ENCODE peak calls at places on chromosomes 5 and 9, in four cellular contexts. One of them, this sample, is unnamed.

GRCh38 chr5:76547242-76547890 is 75.8 kb downstream of the F2RL2 start:
- DNase-seq in spleen: no peak
- DNase-seq in heart left ventricle: no peak
- DNase-seq in lung: no peak
- DNase-seq in this sample: no peak

GRCh38 chr5:89421035-89421434 is 538.1 kb upstream of the MEF2C start:
- DNase-seq in spleen: no peak
- DNase-seq in heart left ventricle: no peak
- DNase-seq in lung: no peak
- DNase-seq in this sample: no peak

GRCh38 chr9:133114451-133114885 is 6.6 kb downstream of the RALGDS start:
- DNase-seq in spleen: peak
- DNase-seq in heart left ventricle: peak
- DNase-seq in lung: no peak
- DNase-seq in this sample: no peak

GRCh38 chr9:36903541-36904435 is 130.3 kb downstream of the PAX5 start:
- DNase-seq in spleen: no peak
- DNase-seq in heart left ventricle: no peak
- DNase-seq in lung: peak
- DNase-seq in this sample: no peak

GRCh38 chr9:97555164-97555563 is 53.7 kb downstream of the TMOD1 start:
- DNase-seq in spleen: peak
- DNase-seq in heart left ventricle: peak
- DNase-seq in lung: no peak
- DNase-seq in this sample: no peak

GRCh38 chr5:67842806-67843205 is 372.8 kb upstream of the PIK3R1 start:
- DNase-seq in spleen: no peak
- DNase-seq in heart left ventricle: no peak
- DNase-seq in lung: no peak
- DNase-seq in this sample: no peak

GRCh38 chr9:32384002-32384363 is 460 bp upstream of the ACO1 start:
- DNase-seq in spleen: no peak
- DNase-seq in heart left ventricle: no peak
- DNase-seq in lung: no peak
- DNase-seq in this sample: no peak

GRCh38 chr9:85741112-85741874 is 461 bp downstream of the AGTPBP1 start:
- DNase-seq in spleen: no peak
- DNase-seq in heart left ventricle: peak
- DNase-seq in lung: peak
- DNase-seq in this sample: no peak

GRCh38 chr5:147509041-147509709 is 693 bp downstream of the DPYSL3 start:
- DNase-seq in spleen: peak
- DNase-seq in heart left ventricle: peak
- DNase-seq in lung: no peak
- DNase-seq in this sample: no peak

GRCh38 chr9:69060766-69061165 is 25.2 kb downstream of the FXN start:
- DNase-seq in spleen: no peak
- DNase-seq in heart left ventricle: no peak
- DNase-seq in lung: no peak
- DNase-seq in this sample: no peak

GRCh38 chr5:73365990-73366667 is 82.4 kb downstream of the FOXD1 start:
- DNase-seq in spleen: no peak
- DNase-seq in heart left ventricle: no peak
- DNase-seq in lung: no peak
- DNase-seq in this sample: no peak

GRCh38 chr5:173055722-173055982 is 500 bp upstream of the CREBRF start:
- DNase-seq in spleen: no peak
- DNase-seq in heart left ventricle: no peak
- DNase-seq in lung: no peak
- DNase-seq in this sample: no peak

GRCh38 chr5:132215329-132215728 is 12.3 kb downstream of the P4HA2 start:
- DNase-seq in spleen: peak
- DNase-seq in heart left ventricle: peak
- DNase-seq in lung: peak
- DNase-seq in this sample: peak

GRCh38 chr5:2889946-2890475 is 138.5 kb upstream of the IRX2 start:
- DNase-seq in spleen: no peak
- DNase-seq in heart left ventricle: no peak
- DNase-seq in lung: no peak
- DNase-seq in this sample: no peak

GRCh38 chr5:53343187-53343586 is 137.2 kb upstream of the FST start:
- DNase-seq in spleen: no peak
- DNase-seq in heart left ventricle: no peak
- DNase-seq in lung: no peak
- DNase-seq in this sample: peak

GRCh38 chr9:2180704-2181103 is 165.6 kb downstream of the SMARCA2 start:
- DNase-seq in spleen: no peak
- DNase-seq in heart left ventricle: no peak
- DNase-seq in lung: no peak
- DNase-seq in this sample: no peak

GRCh38 chr9:91857831-91858669 is 92.0 kb downstream of the ROR2 start:
- DNase-seq in spleen: peak
- DNase-seq in heart left ventricle: no peak
- DNase-seq in lung: no peak
- DNase-seq in this sample: no peak

GRCh38 chr5:153752890-153753289 is 262.4 kb downstream of the GRIA1 start:
- DNase-seq in spleen: no peak
- DNase-seq in heart left ventricle: no peak
- DNase-seq in lung: no peak
- DNase-seq in this sample: no peak

GRCh38 chr5:143023447-143024096 is 253.4 kb downstream of the ARHGAP26 start:
- DNase-seq in spleen: no peak
- DNase-seq in heart left ventricle: peak
- DNase-seq in lung: no peak
- DNase-seq in this sample: no peak

GRCh38 chr9:79387091-79387490 is 184.7 kb upstream of the TLE4 start:
- DNase-seq in spleen: no peak
- DNase-seq in heart left ventricle: no peak
- DNase-seq in lung: no peak
- DNase-seq in this sample: peak

GRCh38 chr5:75551471-75551870 is 39.8 kb downstream of the POLK start:
- DNase-seq in spleen: no peak
- DNase-seq in heart left ventricle: no peak
- DNase-seq in lung: no peak
- DNase-seq in this sample: no peak

GRCh38 chr5:179778591-179778990 is 15.2 kb upstream of the LTC4S start:
- DNase-seq in spleen: peak
- DNase-seq in heart left ventricle: no peak
- DNase-seq in lung: no peak
- DNase-seq in this sample: no peak

GRCh38 chr5:117077142-117077541 is 502.5 kb upstream of the SEMA6A start:
- DNase-seq in spleen: no peak
- DNase-seq in heart left ventricle: no peak
- DNase-seq in lung: no peak
- DNase-seq in this sample: no peak

GRCh38 chr5:179623001-179623905 is at the start of gene HNRNPH1:
- DNase-seq in spleen: peak
- DNase-seq in heart left ventricle: peak
- DNase-seq in lung: peak
- DNase-seq in this sample: peak

GRCh38 chr9:95138474-95138873 is 179.0 kb downstream of the FANCC start:
- DNase-seq in spleen: no peak
- DNase-seq in heart left ventricle: no peak
- DNase-seq in lung: no peak
- DNase-seq in this sample: no peak

GRCh38 chr5:163408311-163408923 is 29.0 kb upstream of the CCNG1 start:
- DNase-seq in spleen: peak
- DNase-seq in heart left ventricle: peak
- DNase-seq in lung: peak
- DNase-seq in this sample: peak
- H3K4me3 ChIP-seq in spleen: no peak
- H3K4me3 ChIP-seq in heart left ventricle: no peak
- H3K4me3 ChIP-seq in lung: no peak
- H3K4me3 ChIP-seq in this sample: no peak

GRCh38 chr5:6490246-6490645 is 41.6 kb downstream of the UBE2QL1 start:
- DNase-seq in spleen: no peak
- DNase-seq in heart left ventricle: no peak
- DNase-seq in lung: no peak
- DNase-seq in this sample: no peak

GRCh38 chr5:6490693-6491092 is 42.0 kb downstream of the UBE2QL1 start:
- DNase-seq in spleen: no peak
- DNase-seq in heart left ventricle: no peak
- DNase-seq in lung: no peak
- DNase-seq in this sample: no peak

GRCh38 chr5:6488021-6488420 is 39.4 kb downstream of the UBE2QL1 start:
- DNase-seq in spleen: no peak
- DNase-seq in heart left ventricle: no peak
- DNase-seq in lung: no peak
- DNase-seq in this sample: no peak

GRCh38 chr5:6491548-6492290 is 43.1 kb downstream of the UBE2QL1 start:
- DNase-seq in spleen: no peak
- DNase-seq in heart left ventricle: no peak
- DNase-seq in lung: no peak
- DNase-seq in this sample: no peak

GRCh38 chr5:6489786-6490185 is 41.1 kb downstream of the UBE2QL1 start:
- DNase-seq in spleen: no peak
- DNase-seq in heart left ventricle: no peak
- DNase-seq in lung: no peak
- DNase-seq in this sample: no peak
- H3K27ac ChIP-seq in spleen: no peak
- H3K27ac ChIP-seq in heart left ventricle: no peak
- H3K27ac ChIP-seq in lung: no peak
- H3K27ac ChIP-seq in this sample: no peak

GRCh38 chr9:112333639-112334318 is 360 bp upstream of the PTBP3 start:
- DNase-seq in spleen: peak
- DNase-seq in heart left ventricle: peak
- DNase-seq in lung: peak
- DNase-seq in this sample: peak

GRCh38 chr9:112332674-112332976 is 794 bp downstream of the PTBP3 start:
- DNase-seq in spleen: no peak
- DNase-seq in heart left ventricle: no peak
- DNase-seq in lung: no peak
- DNase-seq in this sample: no peak

GRCh38 chr9:112332272-112332671 is 1.1 kb downstream of the PTBP3 start:
- DNase-seq in spleen: no peak
- DNase-seq in heart left ventricle: no peak
- DNase-seq in lung: no peak
- DNase-seq in this sample: no peak

GRCh38 chr9:112332977-112333638 is at the start of gene PTBP3:
- DNase-seq in spleen: peak
- DNase-seq in heart left ventricle: peak
- DNase-seq in lung: peak
- DNase-seq in this sample: peak

GRCh38 chr9:112331676-112331955 is 1.8 kb downstream of the PTBP3 start:
- DNase-seq in spleen: no peak
- DNase-seq in heart left ventricle: no peak
- DNase-seq in lung: no peak
- DNase-seq in this sample: no peak
- H3K4me3 ChIP-seq in spleen: peak
- H3K4me3 ChIP-seq in heart left ventricle: no peak
- H3K4me3 ChIP-seq in lung: no peak
- H3K4me3 ChIP-seq in this sample: peak

DNA sequence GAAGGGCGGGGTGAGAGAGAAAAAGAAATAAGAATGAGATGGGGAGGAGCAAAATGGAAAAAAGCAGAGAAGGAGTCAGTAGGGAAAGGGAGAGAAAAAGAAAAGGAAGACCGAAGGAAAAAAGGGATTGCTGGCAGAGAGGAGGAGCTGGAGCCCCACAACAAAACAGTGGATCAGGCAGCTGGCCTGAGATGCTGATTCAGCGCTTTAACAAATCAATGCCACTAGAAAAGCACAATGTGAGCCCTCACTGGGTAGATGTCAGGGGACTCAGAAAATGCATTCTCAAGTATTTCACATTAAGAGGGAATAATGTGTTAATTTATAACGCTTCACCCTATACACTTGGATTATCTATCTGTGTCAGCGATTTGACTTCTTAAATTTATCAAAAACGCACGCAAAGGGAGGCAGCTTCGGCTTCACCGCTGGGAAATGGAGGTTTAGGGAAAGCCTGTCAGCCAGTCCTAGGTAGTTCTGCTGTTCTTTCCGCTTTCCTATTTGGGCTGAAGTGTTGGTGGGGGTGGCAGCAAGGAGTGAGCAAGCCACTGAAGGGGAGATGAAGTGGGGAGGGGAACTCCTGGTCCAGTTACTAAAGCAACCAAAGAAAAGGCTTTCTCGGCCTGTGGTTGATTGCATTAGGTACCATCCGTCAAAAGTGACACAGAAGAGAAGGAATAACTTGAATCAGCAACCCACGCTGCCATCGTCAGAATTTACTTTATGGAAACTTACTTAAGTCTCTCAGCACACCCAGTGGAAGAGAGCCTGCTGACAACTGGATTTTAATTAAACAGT is 161.6 kb downstream of the BNC2 start:
- DNase-seq in spleen: no peak
- DNase-seq in heart left ventricle: no peak
- DNase-seq in lung: no peak
- DNase-seq in this sample: no peak
- H3K27ac ChIP-seq in spleen: no peak
- H3K27ac ChIP-seq in heart left ventricle: peak
- H3K27ac ChIP-seq in lung: no peak
- H3K27ac ChIP-seq in this sample: peak

GRCh38 chr5:18745591-18745987 is 1111.3 kb downstream of the TAF11L14 start:
- DNase-seq in spleen: peak
- DNase-seq in heart left ventricle: peak
- DNase-seq in lung: no peak
- DNase-seq in this sample: no peak
- H3K4me3 ChIP-seq in spleen: peak
- H3K4me3 ChIP-seq in heart left ventricle: peak
- H3K4me3 ChIP-seq in lung: peak
- H3K4me3 ChIP-seq in this sample: no peak

This sample was measured in AG04450.